ENCODE peak calls at places on chromosome 13, in four cellular contexts. I, T, G and C are unnamed samples.
A peak's percentile ranks its signal among the peaks of the same experiment; 100 is the strongest.

GRCh38 chr13:21735621-21736401 is 64.9 kb downstream of the FGF9 start:
- DNase-seq in I (no peak), T (no peak), G (no peak), C (no peak)

GRCh38 chr13:44022196-44022595 is 142.5 kb downstream of the LACC1 start:
- DNase-seq in I (no peak), T (no peak), G (no peak), C (no peak)

GRCh38 chr13:95437561-95437960 is 115.0 kb upstream of the CLDN10 start:
- DNase-seq in I (no peak), T (no peak), G (no peak), C (no peak)

GRCh38 chr13:105783261-105783660 is 752.2 kb downstream of the EFNB2 start:
- DNase-seq in I (no peak), T (no peak), G (no peak), C (no peak)

GRCh38 chr13:87661471-87661870 is 9.7 kb upstream of the SLITRK5 start:
- DNase-seq in I (no peak), T (no peak), G (no peak), C (no peak)

GRCh38 chr13:45541806-45542205 is 73.7 kb downstream of the ERICH6B start:
- DNase-seq in I (no peak), T (no peak), G (no peak), C (no peak)

GRCh38 chr13:100363874-100364273 is 224.7 kb downstream of the GGACT start:
- DNase-seq in I (no peak), T (no peak), G (no peak), C (no peak)

GRCh38 chr13:97471721-97472120 is 37.8 kb downstream of the RAP2A start:
- DNase-seq in I (no peak), T (no peak), G (no peak), C (no peak)

GRCh38 chr13:113875829-113876228 is 12.0 kb upstream of the GAS6 start:
- DNase-seq in I (no peak), T (no peak), G (no peak), C (no peak)

GRCh38 chr13:49652691-49653305 is 24.5 kb downstream of the ARL11 start:
- DNase-seq in I (peak; percentile 75), T (peak; percentile 54), G (no peak), C (no peak)

GRCh38 chr13:41465215-41465907 is 8.0 kb downstream of the RGCC start:
- DNase-seq in I (no peak), T (no peak), G (no peak), C (no peak)